ENCODE peak calls at places on chromosomes 13 and 19, in six cellular contexts. One of them, this sample, is unnamed. For H3K4me1, the result is how much of the 10 kb centered on the place peaks cover.

GRCh38 chr19:4811328-4812131 is 20.0 kb downstream of the TICAM1 start:
- DNase-seq in fibroblast of lung: peak
- DNase-seq in GM23338: peak
- DNase-seq in hepatocyte: peak
- DNase-seq in SK-N-SH: peak
- DNase-seq in astrocyte: no peak
- DNase-seq in this sample: peak

GRCh38 chr13:110815471-110816204 is 99.2 kb downstream of the ANKRD10 start:
- DNase-seq in fibroblast of lung: no peak
- DNase-seq in hepatocyte: no peak
- DNase-seq in GM23338: no peak
- DNase-seq in SK-N-SH: no peak
- DNase-seq in astrocyte: no peak
- DNase-seq in this sample: peak

GRCh38 chr19:3969435-3970312 is 1.2 kb downstream of the DAPK3 start:
- DNase-seq in fibroblast of lung: peak
- DNase-seq in astrocyte: peak
- DNase-seq in GM23338: peak
- DNase-seq in SK-N-SH: no peak
- DNase-seq in hepatocyte: peak
- DNase-seq in this sample: peak

GRCh38 chr13:41568143-41568989 is 111.0 kb downstream of the RGCC start:
- DNase-seq in astrocyte: no peak
- DNase-seq in SK-N-SH: no peak
- DNase-seq in GM23338: peak
- DNase-seq in hepatocyte: no peak
- DNase-seq in fibroblast of lung: no peak
- DNase-seq in this sample: no peak

GRCh38 chr13:88125055-88125454 is 453.9 kb downstream of the SLITRK5 start:
- DNase-seq in SK-N-SH: no peak
- DNase-seq in fibroblast of lung: no peak
- DNase-seq in GM23338: no peak
- DNase-seq in astrocyte: no peak
- DNase-seq in hepatocyte: no peak
- DNase-seq in this sample: no peak

GRCh38 chr19:41386442-41386841 is 10.1 kb downstream of the TMEM91 start:
- DNase-seq in hepatocyte: no peak
- DNase-seq in fibroblast of lung: no peak
- DNase-seq in SK-N-SH: no peak
- DNase-seq in astrocyte: no peak
- DNase-seq in GM23338: no peak
- DNase-seq in this sample: peak

GRCh38 chr19:45677351-45678230 is 9.6 kb downstream of the GIPR start:
- DNase-seq in fibroblast of lung: peak
- DNase-seq in SK-N-SH: peak
- DNase-seq in hepatocyte: peak
- DNase-seq in GM23338: peak
- DNase-seq in astrocyte: peak
- DNase-seq in this sample: peak

GRCh38 chr13:73064991-73065390 is 6.2 kb downstream of the KLF5 start:
- DNase-seq in GM23338: no peak
- DNase-seq in astrocyte: no peak
- DNase-seq in fibroblast of lung: no peak
- DNase-seq in SK-N-SH: no peak
- DNase-seq in hepatocyte: no peak
- DNase-seq in this sample: no peak

GRCh38 chr19:21765151-21765550 is 2.2 kb downstream of the ZNF100 start:
- DNase-seq in GM23338: no peak
- DNase-seq in fibroblast of lung: peak
- DNase-seq in SK-N-SH: no peak
- DNase-seq in astrocyte: no peak
- DNase-seq in hepatocyte: peak
- DNase-seq in this sample: peak

GRCh38 chr13:61414686-61415664 is 674 bp downstream of the PCDH20 start:
- DNase-seq in fibroblast of lung: peak
- DNase-seq in SK-N-SH: peak
- DNase-seq in GM23338: peak
- DNase-seq in hepatocyte: peak
- DNase-seq in astrocyte: peak
- DNase-seq in this sample: peak

GRCh38 chr19:16016226-16017137 is 59.8 kb upstream of the TPM4 start:
- DNase-seq in hepatocyte: no peak
- DNase-seq in GM23338: no peak
- DNase-seq in astrocyte: no peak
- DNase-seq in fibroblast of lung: no peak
- DNase-seq in SK-N-SH: peak
- DNase-seq in this sample: no peak

GRCh38 chr13:102721800-102722231 is 27.0 kb upstream of the METTL21C start:
- DNase-seq in fibroblast of lung: peak
- DNase-seq in astrocyte: peak
- DNase-seq in hepatocyte: no peak
- DNase-seq in SK-N-SH: no peak
- DNase-seq in GM23338: no peak
- DNase-seq in this sample: no peak

GRCh38 chr13:21668665-21669599 is 1.9 kb upstream of the FGF9 start:
- DNase-seq in astrocyte: peak
- DNase-seq in hepatocyte: peak
- DNase-seq in GM23338: peak
- DNase-seq in fibroblast of lung: peak
- DNase-seq in SK-N-SH: peak
- DNase-seq in this sample: no peak

GRCh38 chr19:4523306-4524110 is 5.2 kb upstream of the PLIN4 start:
- DNase-seq in astrocyte: no peak
- DNase-seq in fibroblast of lung: peak
- DNase-seq in GM23338: peak
- DNase-seq in SK-N-SH: peak
- DNase-seq in hepatocyte: no peak
- DNase-seq in this sample: no peak

GRCh38 chr13:102011539-102011938 is 390.3 kb downstream of the FGF14 start:
- DNase-seq in hepatocyte: no peak
- DNase-seq in fibroblast of lung: no peak
- DNase-seq in SK-N-SH: no peak
- DNase-seq in astrocyte: no peak
- DNase-seq in GM23338: no peak
- DNase-seq in this sample: no peak

GRCh38 chr19:8259142-8259921 is 48.8 kb downstream of the CD320 start:
- DNase-seq in SK-N-SH: no peak
- DNase-seq in astrocyte: no peak
- DNase-seq in GM23338: no peak
- DNase-seq in fibroblast of lung: no peak
- DNase-seq in hepatocyte: no peak
- DNase-seq in this sample: no peak

GRCh38 chr19:35693835-35694599 is 10.3 kb upstream of the ZBTB32 start:
- DNase-seq in fibroblast of lung: peak
- DNase-seq in astrocyte: peak
- DNase-seq in hepatocyte: peak
- DNase-seq in GM23338: peak
- DNase-seq in SK-N-SH: peak
- DNase-seq in this sample: peak

GRCh38 chr19:5396963-5397362 is 56.4 kb upstream of the PTPRS start:
- DNase-seq in GM23338: no peak
- DNase-seq in SK-N-SH: no peak
- DNase-seq in astrocyte: no peak
- DNase-seq in hepatocyte: no peak
- DNase-seq in fibroblast of lung: no peak
- DNase-seq in this sample: no peak

GRCh38 chr13:62747629-62748028 is 1332.0 kb upstream of the PCDH20 start:
- DNase-seq in hepatocyte: peak
- DNase-seq in fibroblast of lung: peak
- DNase-seq in SK-N-SH: no peak
- DNase-seq in astrocyte: no peak
- DNase-seq in GM23338: no peak
- DNase-seq in this sample: no peak

GRCh38 chr13:110856941-110857835 is 57.7 kb downstream of the ANKRD10 start:
- DNase-seq in SK-N-SH: no peak
- DNase-seq in fibroblast of lung: no peak
- DNase-seq in hepatocyte: no peak
- DNase-seq in GM23338: no peak
- DNase-seq in astrocyte: no peak
- DNase-seq in this sample: no peak

GRCh38 chr13:27038323-27038722 is 133.3 kb downstream of the USP12 start:
- DNase-seq in hepatocyte: no peak
- DNase-seq in astrocyte: peak
- DNase-seq in GM23338: no peak
- DNase-seq in fibroblast of lung: peak
- DNase-seq in SK-N-SH: no peak
- DNase-seq in this sample: peak

GRCh38 chr13:110014719-110015118 is 228.3 kb upstream of the IRS2 start:
- DNase-seq in fibroblast of lung: no peak
- DNase-seq in hepatocyte: no peak
- DNase-seq in SK-N-SH: no peak
- DNase-seq in astrocyte: no peak
- DNase-seq in GM23338: no peak
- DNase-seq in this sample: no peak

GRCh38 chr19:39924389-39924788 is 10.0 kb downstream of the FCGBP start:
- DNase-seq in astrocyte: no peak
- DNase-seq in fibroblast of lung: no peak
- DNase-seq in hepatocyte: no peak
- DNase-seq in SK-N-SH: no peak
- DNase-seq in GM23338: peak
- DNase-seq in this sample: no peak

GRCh38 chr13:75685239-75685697 is 49.1 kb downstream of the LMO7 start:
- DNase-seq in GM23338: peak
- DNase-seq in fibroblast of lung: peak
- DNase-seq in astrocyte: peak
- DNase-seq in SK-N-SH: no peak
- DNase-seq in hepatocyte: no peak
- DNase-seq in this sample: peak

GRCh38 chr19:39671739-39672363 is 16.1 kb downstream of the LGALS16 start:
- DNase-seq in fibroblast of lung: peak
- DNase-seq in astrocyte: peak
- DNase-seq in GM23338: peak
- DNase-seq in SK-N-SH: peak
- DNase-seq in hepatocyte: peak
- DNase-seq in this sample: peak

GRCh38 chr13:108984251-108984920 is 355.0 kb downstream of the MYO16 start:
- DNase-seq in SK-N-SH: no peak
- DNase-seq in GM23338: no peak
- DNase-seq in hepatocyte: no peak
- DNase-seq in fibroblast of lung: no peak
- DNase-seq in astrocyte: no peak
- DNase-seq in this sample: no peak

GRCh38 chr19:8320564-8321066 is 560 bp downstream of the NDUFA7 start:
- DNase-seq in hepatocyte: peak
- DNase-seq in fibroblast of lung: no peak
- DNase-seq in GM23338: peak
- DNase-seq in SK-N-SH: no peak
- DNase-seq in astrocyte: no peak
- DNase-seq in this sample: no peak

DNA sequence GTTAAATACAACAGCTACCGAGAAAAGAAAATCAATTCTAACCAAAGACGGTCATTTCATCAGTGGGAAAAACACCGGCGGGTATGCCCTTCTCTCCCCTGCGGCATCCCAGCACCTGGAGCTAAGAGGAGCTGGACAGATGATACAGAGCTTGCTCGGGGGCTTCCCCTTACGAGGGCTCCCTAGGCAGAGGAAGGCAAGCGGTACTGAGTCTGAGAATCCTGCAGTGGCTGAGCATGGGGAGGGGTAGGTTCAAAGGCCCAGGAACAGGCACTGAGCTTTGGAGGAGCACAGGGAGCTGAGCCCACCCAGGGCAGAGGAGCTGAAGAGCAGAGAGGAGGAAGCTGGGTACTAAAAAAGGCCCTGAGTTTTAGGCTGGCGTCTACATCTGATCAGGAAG is 12.7 kb downstream of the STK24 start:
- DNase-seq in SK-N-SH: no peak
- DNase-seq in hepatocyte: no peak
- DNase-seq in GM23338: no peak
- DNase-seq in astrocyte: no peak
- DNase-seq in fibroblast of lung: no peak
- DNase-seq in this sample: no peak
- H3K4me2 ChIP-seq in SK-N-SH: no peak
- H3K4me2 ChIP-seq in hepatocyte: no peak
- H3K4me2 ChIP-seq in GM23338: peak
- H3K4me2 ChIP-seq in astrocyte: no peak
- H3K4me2 ChIP-seq in fibroblast of lung: no peak
- H3K4me2 ChIP-seq in this sample: no peak

DNA sequence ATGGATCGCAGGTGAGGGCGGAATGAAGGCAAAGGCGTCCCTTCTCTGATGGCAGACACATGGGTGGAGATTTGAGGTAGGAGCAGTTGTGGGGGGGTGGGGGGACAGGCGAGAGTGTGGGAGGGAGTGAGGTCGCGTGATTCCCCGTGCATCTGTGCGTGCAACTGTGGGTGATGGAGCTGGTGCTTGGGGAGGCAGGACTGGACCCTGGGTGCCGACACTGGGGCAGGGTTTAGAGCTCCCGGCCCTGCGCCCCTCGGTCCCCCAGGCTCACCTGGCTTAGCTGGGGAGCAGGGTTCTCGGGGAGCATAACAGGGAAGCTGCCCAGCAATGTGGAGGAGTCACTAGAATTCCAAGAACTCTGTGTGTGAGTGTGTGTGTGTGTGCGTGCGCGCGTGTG is 3.4 kb downstream of the TMPRSS9 start:
- DNase-seq in SK-N-SH: peak
- DNase-seq in astrocyte: no peak
- DNase-seq in hepatocyte: no peak
- DNase-seq in fibroblast of lung: no peak
- DNase-seq in GM23338: no peak
- DNase-seq in this sample: no peak
- H3K4me1 ChIP-seq in SK-N-SH: under half
- H3K4me1 ChIP-seq in astrocyte: under half
- H3K4me1 ChIP-seq in hepatocyte: under half
- H3K4me1 ChIP-seq in fibroblast of lung: under half
- H3K4me1 ChIP-seq in GM23338: under half
- H3K4me1 ChIP-seq in this sample: under half

DNA sequence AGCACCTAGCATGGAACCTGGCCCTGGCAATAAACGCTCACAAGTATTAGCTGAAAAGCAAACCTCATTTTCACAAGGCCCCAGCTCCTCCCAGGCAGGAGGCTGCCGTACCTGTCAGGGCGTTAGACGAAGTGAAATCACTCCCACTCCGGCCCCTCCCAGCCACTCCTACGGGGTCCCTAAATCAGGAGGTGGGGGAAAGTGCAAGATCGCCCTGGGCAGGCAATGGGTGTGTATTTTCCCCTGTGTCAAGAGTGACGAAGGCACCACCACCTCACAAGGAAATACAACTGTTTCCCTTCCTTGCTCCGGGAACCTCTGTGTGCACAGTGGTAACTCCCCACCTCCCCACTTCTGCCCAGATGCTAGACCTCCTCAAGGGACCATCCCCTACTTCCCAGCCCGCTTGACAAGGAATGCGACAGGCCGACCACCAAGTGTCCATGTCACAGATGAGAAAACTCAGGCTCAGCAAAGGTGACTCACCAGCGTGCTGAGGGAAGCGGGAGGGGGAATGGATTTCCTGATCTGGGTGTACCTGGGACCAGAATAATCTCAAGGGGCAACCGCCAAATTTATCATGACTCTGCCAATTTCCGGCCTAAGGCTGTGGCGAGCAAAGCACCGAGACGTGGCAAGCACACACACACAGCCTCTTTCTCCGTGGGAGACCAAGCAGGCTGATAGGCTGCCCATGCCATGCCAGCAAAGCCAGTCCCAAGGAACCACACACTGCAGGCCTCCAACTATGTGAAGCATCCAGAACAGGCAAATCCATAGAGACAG is 7.3 kb downstream of the PPP6R1 start:
- DNase-seq in SK-N-SH: peak
- DNase-seq in GM23338: no peak
- DNase-seq in hepatocyte: no peak
- DNase-seq in fibroblast of lung: peak
- DNase-seq in astrocyte: peak
- DNase-seq in this sample: no peak
- H3K4me2 ChIP-seq in SK-N-SH: no peak
- H3K4me2 ChIP-seq in GM23338: no peak
- H3K4me2 ChIP-seq in hepatocyte: no peak
- H3K4me2 ChIP-seq in fibroblast of lung: no peak
- H3K4me2 ChIP-seq in astrocyte: peak
- H3K4me2 ChIP-seq in this sample: no peak

GRCh38 chr19:10744848-10745293 is 27.0 kb downstream of the DNM2 start:
- DNase-seq in SK-N-SH: no peak
- DNase-seq in astrocyte: no peak
- DNase-seq in hepatocyte: no peak
- DNase-seq in GM23338: no peak
- DNase-seq in fibroblast of lung: no peak
- DNase-seq in this sample: no peak
- H3K4me1 ChIP-seq in SK-N-SH: under half
- H3K4me1 ChIP-seq in astrocyte: under half
- H3K4me1 ChIP-seq in hepatocyte: under half
- H3K4me1 ChIP-seq in GM23338: under half
- H3K4me1 ChIP-seq in fibroblast of lung: under half
- H3K4me1 ChIP-seq in this sample: under half